ENCODE peak calls at places on chromosomes 13 and 19, in nine cellular contexts. B is left ventricle myocardium superior; D is type B pancreatic cell; K is hypothalamus; W is A172; Y is activated naive CD8-positive, alpha-beta T cell treated with anti-CD3 and anti-CD28 coated beads for 36 hours; U is stimulated activated CD8-positive, alpha-beta memory T cell treated with anti-CD3 and anti-CD28 coated beads, Interleukin-4, amount 100 ng/mL, for 4 hours; C is EL; N is ovary. M is an unnamed sample.

GRCh38 chr19:5369304-5369703 is 28.7 kb upstream of the PTPRS start:
- DNase-seq in B (no peak), D (no peak), K (no peak), W (no peak), Y (no peak), U (no peak), C (no peak), N (no peak), M (no peak)

GRCh38 chr19:50646074-50646807 is 3.0 kb upstream of the C19orf81 start:
- DNase-seq in B (no peak), D (no peak), K (no peak), W (peak), Y (no peak), U (no peak), C (peak), N (no peak), M (peak)

GRCh38 chr19:43634068-43634467 is 5.6 kb downstream of the CADM4 start:
- DNase-seq in B (no peak), D (no peak), K (no peak), W (no peak), Y (no peak), U (no peak), C (no peak), N (no peak), M (no peak)

GRCh38 chr19:3611841-3612240 is 5.2 kb upstream of the TBXA2R start:
- DNase-seq in B (no peak), D (no peak), K (no peak), W (no peak), Y (no peak), U (no peak), C (no peak), N (no peak), M (no peak)

GRCh38 chr19:12139885-12140544 is at the start of gene ZNF20:
- DNase-seq in B (peak), D (peak), K (peak), W (peak), Y (peak), U (peak), C (peak), N (peak), M (peak)

GRCh38 chr19:57171551-57172081 is 4.3 kb upstream of the DUXA start:
- DNase-seq in B (peak), D (no peak), K (peak), W (no peak), Y (peak), U (no peak), C (peak), N (peak), M (peak)

GRCh38 chr19:49442793-49443365 is 1.6 kb upstream of the SLC17A7 start:
- DNase-seq in B (peak), D (peak), K (no peak), W (peak), Y (peak), U (no peak), C (peak), N (peak), M (peak)

GRCh38 chr19:4140237-4140711 is 13.2 kb upstream of the CREB3L3 start:
- DNase-seq in B (peak), D (no peak), K (no peak), W (peak), Y (no peak), U (no peak), C (peak), N (no peak), M (peak)

GRCh38 chr19:4015705-4016402 is 8.3 kb downstream of the PIAS4 start:
- DNase-seq in B (peak), D (peak), K (no peak), W (no peak), Y (no peak), U (no peak), C (no peak), N (peak), M (no peak)

GRCh38 chr19:10417598-10418280 is 2.6 kb upstream of the PDE4A start:
- DNase-seq in B (no peak), D (no peak), K (no peak), W (no peak), Y (no peak), U (no peak), C (no peak), N (no peak), M (no peak)

GRCh38 chr13:47168086-47168485 is 271.2 kb upstream of the HTR2A start:
- DNase-seq in B (no peak), D (no peak), K (no peak), W (peak), Y (no peak), U (no peak), C (peak), N (no peak), M (peak)

GRCh38 chr19:50478901-50479715 is 2.5 kb upstream of the GARIN5A start:
- DNase-seq in B (no peak), D (no peak), K (no peak), W (peak), Y (peak), U (no peak), C (peak), N (no peak), M (peak)

GRCh38 chr19:10748924-10749434 is 31.1 kb downstream of the DNM2 start:
- DNase-seq in B (peak), D (no peak), K (no peak), W (peak), Y (no peak), U (no peak), C (peak), N (no peak), M (peak)

GRCh38 chr13:74305876-74306275 is 171.7 kb upstream of the KLF12 start:
- DNase-seq in B (no peak), D (no peak), K (no peak), W (no peak), Y (no peak), U (no peak), C (peak), N (no peak), M (no peak)

GRCh38 chr13:107421951-107422350 is 793.4 kb downstream of the LIG4 start:
- DNase-seq in B (no peak), D (no peak), K (no peak), W (no peak), Y (no peak), U (no peak), C (no peak), N (no peak), M (peak)

GRCh38 chr19:47190167-47190727 is 40.8 kb downstream of the BBC3 start:
- DNase-seq in B (peak), D (no peak), K (peak), W (peak), Y (peak), U (peak), C (peak), N (peak), M (peak)

GRCh38 chr13:107743523-107743922 is 471.8 kb downstream of the LIG4 start:
- DNase-seq in B (no peak), D (no peak), K (no peak), W (no peak), Y (no peak), U (no peak), C (no peak), N (no peak), M (no peak)

GRCh38 chr19:30566681-30567420 is 194.7 kb downstream of the ZNF536 start:
- DNase-seq in B (no peak), D (no peak), K (no peak), W (no peak), Y (no peak), U (no peak), C (no peak), N (no peak), M (no peak)

GRCh38 chr19:10736916-10737551 is 19.2 kb downstream of the DNM2 start:
- DNase-seq in B (no peak), D (no peak), K (no peak), W (no peak), Y (no peak), U (no peak), C (no peak), N (no peak), M (no peak)

GRCh38 chr13:32905864-32906180 is 110.4 kb upstream of the KL start:
- DNase-seq in B (no peak), D (no peak), K (no peak), W (no peak), Y (no peak), U (no peak), C (no peak), N (peak), M (no peak)

GRCh38 chr19:408441-409005 is 424 bp downstream of the C2CD4C start:
- DNase-seq in B (no peak), D (no peak), K (no peak), W (peak), Y (no peak), U (no peak), C (no peak), N (no peak), M (no peak)

GRCh38 chr19:41206926-41207750 is 11.9 kb upstream of the AXL start:
- DNase-seq in B (peak), D (no peak), K (no peak), W (no peak), Y (no peak), U (no peak), C (no peak), N (no peak), M (no peak)

GRCh38 chr13:96821381-96821780 is 172.9 kb downstream of the OXGR1 start:
- DNase-seq in B (no peak), D (no peak), K (no peak), W (no peak), Y (no peak), U (no peak), C (no peak), N (no peak), M (no peak)

GRCh38 chr19:30870861-30871260 is 478.4 kb downstream of the TSHZ3 start:
- DNase-seq in B (peak), D (no peak), K (no peak), W (no peak), Y (no peak), U (no peak), C (peak), N (peak), M (no peak)

GRCh38 chr19:15843186-15843585 is 27.7 kb upstream of the OR10H1 start:
- DNase-seq in B (no peak), D (no peak), K (no peak), W (no peak), Y (no peak), U (no peak), C (no peak), N (no peak), M (no peak)

GRCh38 chr13:52806029-52806428 is 42.4 kb downstream of the PCDH8 start:
- DNase-seq in B (no peak), D (no peak), K (no peak), W (no peak), Y (no peak), U (no peak), C (no peak), N (no peak), M (no peak)

M was measured in hepatic stellate cell.